ENCODE peak calls at places on chromosomes 1 and 21, in eight cellular contexts. One of them, this sample, is unnamed.

GRCh38 chr1:17347769-17348592 is 24.0 kb upstream of the PADI6 start:
- DNase-seq in adrenal gland: no peak
- DNase-seq in CD8-positive, alpha-beta T cell: no peak
- DNase-seq in endothelial cell: no peak
- DNase-seq in uterus: no peak
- DNase-seq in cardiac muscle cell: peak; percentile 36
- DNase-seq in ascending aorta: no peak
- DNase-seq in thoracic aorta: no peak
- DNase-seq in this sample: peak; percentile 38

GRCh38 chr21:41477641-41478318 is 30.2 kb downstream of the TMPRSS2 start:
- DNase-seq in cardiac muscle cell: peak; percentile 62
- DNase-seq in endothelial cell: no peak
- DNase-seq in CD8-positive, alpha-beta T cell: no peak
- DNase-seq in ascending aorta: no peak
- DNase-seq in adrenal gland: no peak
- DNase-seq in thoracic aorta: no peak
- DNase-seq in uterus: no peak
- DNase-seq in this sample: no peak

GRCh38 chr1:205199090-205199930 is 12.2 kb downstream of the DSTYK start:
- DNase-seq in CD8-positive, alpha-beta T cell: no peak
- DNase-seq in endothelial cell: no peak
- DNase-seq in cardiac muscle cell: no peak
- DNase-seq in thoracic aorta: no peak
- DNase-seq in uterus: no peak
- DNase-seq in adrenal gland: no peak
- DNase-seq in ascending aorta: no peak
- DNase-seq in this sample: peak; percentile 53

GRCh38 chr21:27190601-27191000 is 223.7 kb upstream of the ADAMTS5 start:
- DNase-seq in cardiac muscle cell: peak; percentile 38
- DNase-seq in CD8-positive, alpha-beta T cell: no peak
- DNase-seq in thoracic aorta: no peak
- DNase-seq in ascending aorta: no peak
- DNase-seq in uterus: no peak
- DNase-seq in adrenal gland: no peak
- DNase-seq in endothelial cell: no peak
- DNase-seq in this sample: peak; percentile 33

GRCh38 chr1:151062738-151063371 is 2.7 kb downstream of the MLLT11 start:
- DNase-seq in thoracic aorta: no peak
- DNase-seq in ascending aorta: no peak
- DNase-seq in CD8-positive, alpha-beta T cell: no peak
- DNase-seq in uterus: peak; percentile 69
- DNase-seq in endothelial cell: no peak
- DNase-seq in adrenal gland: peak; percentile 35
- DNase-seq in cardiac muscle cell: peak; percentile 74
- DNase-seq in this sample: peak; percentile 87

GRCh38 chr1:18917071-18917799 is 14.9 kb upstream of the ALDH4A1 start:
- DNase-seq in adrenal gland: no peak
- DNase-seq in CD8-positive, alpha-beta T cell: no peak
- DNase-seq in cardiac muscle cell: no peak
- DNase-seq in thoracic aorta: no peak
- DNase-seq in ascending aorta: no peak
- DNase-seq in endothelial cell: no peak
- DNase-seq in uterus: no peak
- DNase-seq in this sample: no peak

GRCh38 chr1:94096797-94097549 is 24.0 kb downstream of the ABCA4 start:
- DNase-seq in ascending aorta: no peak
- DNase-seq in endothelial cell: no peak
- DNase-seq in uterus: peak; percentile 58
- DNase-seq in CD8-positive, alpha-beta T cell: no peak
- DNase-seq in thoracic aorta: no peak
- DNase-seq in adrenal gland: no peak
- DNase-seq in cardiac muscle cell: peak; percentile 52
- DNase-seq in this sample: no peak

GRCh38 chr1:55216078-55216477 is 914 bp upstream of the USP24 start:
- DNase-seq in thoracic aorta: no peak
- DNase-seq in uterus: no peak
- DNase-seq in ascending aorta: no peak
- DNase-seq in CD8-positive, alpha-beta T cell: no peak
- DNase-seq in endothelial cell: no peak
- DNase-seq in adrenal gland: no peak
- DNase-seq in cardiac muscle cell: no peak
- DNase-seq in this sample: no peak

GRCh38 chr1:205600085-205600484 is 31.7 kb downstream of the ELK4 start:
- DNase-seq in ascending aorta: no peak
- DNase-seq in adrenal gland: no peak
- DNase-seq in thoracic aorta: no peak
- DNase-seq in uterus: no peak
- DNase-seq in cardiac muscle cell: peak; percentile 72
- DNase-seq in endothelial cell: no peak
- DNase-seq in CD8-positive, alpha-beta T cell: no peak
- DNase-seq in this sample: peak; percentile 24

GRCh38 chr1:112359961-112360767 is 35.9 kb upstream of the CTTNBP2NL start:
- DNase-seq in endothelial cell: peak; percentile 20
- DNase-seq in thoracic aorta: no peak
- DNase-seq in cardiac muscle cell: peak; percentile 97
- DNase-seq in adrenal gland: peak; percentile 56
- DNase-seq in ascending aorta: no peak
- DNase-seq in uterus: peak; percentile 76
- DNase-seq in CD8-positive, alpha-beta T cell: no peak
- DNase-seq in this sample: peak; percentile 50

GRCh38 chr1:65176071-65176470 is 28.1 kb downstream of the AK4 start:
- DNase-seq in endothelial cell: no peak
- DNase-seq in adrenal gland: no peak
- DNase-seq in thoracic aorta: no peak
- DNase-seq in uterus: no peak
- DNase-seq in cardiac muscle cell: no peak
- DNase-seq in ascending aorta: no peak
- DNase-seq in CD8-positive, alpha-beta T cell: no peak
- DNase-seq in this sample: no peak

GRCh38 chr1:44707959-44708831 is 22.8 kb downstream of the RNU5D-1 start:
- DNase-seq in ascending aorta: no peak
- DNase-seq in CD8-positive, alpha-beta T cell: no peak
- DNase-seq in thoracic aorta: no peak
- DNase-seq in uterus: no peak
- DNase-seq in adrenal gland: peak; percentile 44
- DNase-seq in cardiac muscle cell: peak; percentile 71
- DNase-seq in endothelial cell: peak; percentile 35
- DNase-seq in this sample: peak; percentile 41

GRCh38 chr1:19080715-19081114 is 124.2 kb upstream of the IFFO2 start:
- DNase-seq in adrenal gland: no peak
- DNase-seq in uterus: no peak
- DNase-seq in thoracic aorta: no peak
- DNase-seq in cardiac muscle cell: peak; percentile 19
- DNase-seq in endothelial cell: no peak
- DNase-seq in ascending aorta: no peak
- DNase-seq in CD8-positive, alpha-beta T cell: no peak
- DNase-seq in this sample: peak; percentile 46

GRCh38 chr1:176515310-176515709 is 52.3 kb downstream of the PAPPA2 start:
- DNase-seq in cardiac muscle cell: no peak
- DNase-seq in adrenal gland: peak; percentile 21
- DNase-seq in thoracic aorta: no peak
- DNase-seq in CD8-positive, alpha-beta T cell: no peak
- DNase-seq in endothelial cell: no peak
- DNase-seq in uterus: no peak
- DNase-seq in ascending aorta: no peak
- DNase-seq in this sample: peak; percentile 20

GRCh38 chr1:27831568-27832410 is 1.2 kb downstream of the PPP1R8 start:
- DNase-seq in uterus: no peak
- DNase-seq in thoracic aorta: no peak
- DNase-seq in endothelial cell: no peak
- DNase-seq in ascending aorta: no peak
- DNase-seq in CD8-positive, alpha-beta T cell: no peak
- DNase-seq in cardiac muscle cell: peak; percentile 6
- DNase-seq in adrenal gland: no peak
- DNase-seq in this sample: no peak

GRCh38 chr1:66434096-66434495 is 99.9 kb upstream of the SGIP1 start:
- DNase-seq in ascending aorta: no peak
- DNase-seq in cardiac muscle cell: no peak
- DNase-seq in adrenal gland: no peak
- DNase-seq in thoracic aorta: no peak
- DNase-seq in endothelial cell: no peak
- DNase-seq in CD8-positive, alpha-beta T cell: no peak
- DNase-seq in uterus: no peak
- DNase-seq in this sample: peak; percentile 60

GRCh38 chr21:46503922-46504539 is 45.3 kb downstream of the DIP2A start:
- DNase-seq in CD8-positive, alpha-beta T cell: no peak
- DNase-seq in adrenal gland: no peak
- DNase-seq in cardiac muscle cell: no peak
- DNase-seq in thoracic aorta: no peak
- DNase-seq in endothelial cell: no peak
- DNase-seq in ascending aorta: no peak
- DNase-seq in uterus: no peak
- DNase-seq in this sample: no peak
- TF ChIP-seq CTCF in CD8-positive, alpha-beta T cell: no peak
- TF ChIP-seq CTCF in adrenal gland: no peak
- TF ChIP-seq CTCF in cardiac muscle cell: no peak
- TF ChIP-seq CTCF in thoracic aorta: no peak
- TF ChIP-seq CTCF in endothelial cell: no peak
- TF ChIP-seq CTCF in ascending aorta: no peak
- TF ChIP-seq CTCF in uterus: no peak
- TF ChIP-seq CTCF in this sample: no peak

GRCh38 chr1:223549740-223550139 is 115.8 kb downstream of the CAPN8 start:
- DNase-seq in ascending aorta: no peak
- DNase-seq in adrenal gland: no peak
- DNase-seq in uterus: no peak
- DNase-seq in cardiac muscle cell: no peak
- DNase-seq in CD8-positive, alpha-beta T cell: no peak
- DNase-seq in endothelial cell: no peak
- DNase-seq in thoracic aorta: no peak
- DNase-seq in this sample: no peak
- TF ChIP-seq CTCF in ascending aorta: no peak
- TF ChIP-seq CTCF in adrenal gland: no peak
- TF ChIP-seq CTCF in uterus: no peak
- TF ChIP-seq CTCF in cardiac muscle cell: no peak
- TF ChIP-seq CTCF in CD8-positive, alpha-beta T cell: no peak
- TF ChIP-seq CTCF in endothelial cell: no peak
- TF ChIP-seq CTCF in thoracic aorta: no peak
- TF ChIP-seq CTCF in this sample: no peak

GRCh38 chr1:226064168-226064815 is 1.8 kb downstream of the H3-3A start:
- DNase-seq in CD8-positive, alpha-beta T cell: no peak
- DNase-seq in ascending aorta: no peak
- DNase-seq in thoracic aorta: no peak
- DNase-seq in cardiac muscle cell: no peak
- DNase-seq in adrenal gland: no peak
- DNase-seq in endothelial cell: no peak
- DNase-seq in uterus: no peak
- DNase-seq in this sample: peak; percentile 9

GRCh38 chr1:226062558-226063361 is at the start of gene H3-3A:
- DNase-seq in endothelial cell: peak; percentile 98
- DNase-seq in CD8-positive, alpha-beta T cell: peak; percentile 96
- DNase-seq in thoracic aorta: peak; percentile 98
- DNase-seq in cardiac muscle cell: peak; percentile 98
- DNase-seq in uterus: peak; percentile 99
- DNase-seq in adrenal gland: peak; percentile 98
- DNase-seq in ascending aorta: peak; percentile 92
- DNase-seq in this sample: peak; percentile 95

GRCh38 chr1:226066415-226067077 is 4.0 kb downstream of the H3-3A start:
- DNase-seq in uterus: no peak
- DNase-seq in CD8-positive, alpha-beta T cell: no peak
- DNase-seq in ascending aorta: no peak
- DNase-seq in cardiac muscle cell: no peak
- DNase-seq in adrenal gland: no peak
- DNase-seq in thoracic aorta: no peak
- DNase-seq in endothelial cell: no peak
- DNase-seq in this sample: peak; percentile 17

GRCh38 chr1:226063362-226064167 is 1.0 kb downstream of the H3-3A start:
- DNase-seq in ascending aorta: no peak
- DNase-seq in thoracic aorta: no peak
- DNase-seq in cardiac muscle cell: peak; percentile 45
- DNase-seq in adrenal gland: peak; percentile 59
- DNase-seq in CD8-positive, alpha-beta T cell: peak; percentile 13
- DNase-seq in endothelial cell: peak; percentile 46
- DNase-seq in uterus: peak; percentile 55
- DNase-seq in this sample: peak; percentile 26

DNA sequence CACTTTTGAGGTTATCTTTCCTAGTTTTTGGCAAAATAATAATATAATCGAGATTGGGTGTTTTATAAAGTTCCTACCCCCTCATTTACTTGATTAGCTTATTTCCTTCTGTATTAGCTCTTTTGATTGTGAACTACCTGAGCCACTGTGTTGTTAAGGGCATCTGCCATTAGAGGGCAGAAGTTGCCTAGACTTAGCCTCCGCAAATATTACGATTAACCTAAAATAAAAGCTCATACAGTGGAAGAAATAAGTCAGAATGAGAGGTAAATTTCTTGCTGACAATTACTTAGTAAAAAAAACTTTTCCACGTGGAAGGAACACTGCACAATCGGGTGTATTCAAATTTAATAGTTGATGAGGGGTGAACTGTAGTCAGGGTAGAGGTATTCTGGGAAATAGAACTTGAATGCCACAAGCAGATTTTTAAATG is 2.3 kb downstream of the H3-3A start:
- DNase-seq in endothelial cell: peak; percentile 26
- DNase-seq in CD8-positive, alpha-beta T cell: no peak
- DNase-seq in ascending aorta: no peak
- DNase-seq in thoracic aorta: no peak
- DNase-seq in cardiac muscle cell: peak; percentile 77
- DNase-seq in adrenal gland: peak; percentile 70
- DNase-seq in uterus: peak; percentile 55
- DNase-seq in this sample: peak; percentile 52
- TF ChIP-seq CTCF in endothelial cell: no peak
- TF ChIP-seq CTCF in CD8-positive, alpha-beta T cell: peak; percentile 47
- TF ChIP-seq CTCF in ascending aorta: peak; percentile 60
- TF ChIP-seq CTCF in thoracic aorta: no peak
- TF ChIP-seq CTCF in cardiac muscle cell: peak; percentile 84
- TF ChIP-seq CTCF in adrenal gland: peak; percentile 66
- TF ChIP-seq CTCF in uterus: peak; percentile 76
- TF ChIP-seq CTCF in this sample: peak; percentile 3

DNA sequence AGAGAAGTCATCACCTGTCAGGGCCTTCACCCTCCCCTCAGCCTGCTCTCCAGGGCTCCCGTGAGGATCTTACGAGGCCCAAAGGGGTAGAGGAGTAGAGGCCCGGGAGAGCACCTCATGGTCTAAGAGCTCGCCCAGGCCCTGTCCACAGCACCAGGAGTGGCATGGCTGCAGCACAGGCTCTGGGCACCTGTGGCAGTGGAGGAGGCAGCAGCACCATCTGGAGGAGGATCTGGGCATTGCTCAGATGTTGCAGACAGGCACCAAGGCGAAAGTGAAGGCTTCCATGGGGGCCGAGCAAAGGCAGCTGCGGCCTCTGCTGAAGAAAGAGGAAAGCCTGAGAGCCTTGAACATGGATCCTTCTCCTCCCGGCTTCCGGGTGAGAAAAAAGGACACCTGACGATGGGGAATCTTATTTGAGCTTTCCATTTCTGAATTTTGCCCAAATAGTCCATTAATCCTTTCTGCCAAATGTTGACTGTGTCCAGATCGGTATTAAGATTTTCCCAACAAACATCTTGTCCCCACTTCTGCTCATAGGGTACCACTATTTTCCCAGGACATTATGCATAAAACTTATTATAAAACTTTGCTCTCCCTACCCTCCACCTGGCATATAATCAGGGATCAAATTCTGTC is 604.7 kb downstream of the PTPRC start:
- DNase-seq in uterus: no peak
- DNase-seq in endothelial cell: peak; percentile 68
- DNase-seq in adrenal gland: peak; percentile 56
- DNase-seq in ascending aorta: no peak
- DNase-seq in CD8-positive, alpha-beta T cell: peak; percentile 39
- DNase-seq in cardiac muscle cell: peak; percentile 58
- DNase-seq in thoracic aorta: no peak
- DNase-seq in this sample: peak; percentile 49
- TF ChIP-seq CTCF in uterus: peak; percentile 9
- TF ChIP-seq CTCF in endothelial cell: peak; percentile 59
- TF ChIP-seq CTCF in adrenal gland: peak; percentile 42
- TF ChIP-seq CTCF in ascending aorta: no peak
- TF ChIP-seq CTCF in CD8-positive, alpha-beta T cell: peak; percentile 57
- TF ChIP-seq CTCF in cardiac muscle cell: peak; percentile 62
- TF ChIP-seq CTCF in thoracic aorta: no peak
- TF ChIP-seq CTCF in this sample: peak; percentile 81